ENCODE peak calls at places on chromosomes 6 and 20, in seven cellular contexts. One of them, this sample, is unnamed.

GRCh38 chr6:170473801-170474200 is 79.3 kb downstream of the PSMB1 start:
- DNase-seq in cardiac muscle cell: no peak
- DNase-seq in endothelial cell: no peak
- DNase-seq in keratinocyte: no peak
- DNase-seq in lower leg skin: no peak
- DNase-seq in fibroblast of pulmonary artery: no peak
- DNase-seq in lower lobe of right lung: no peak
- DNase-seq in this sample: no peak

GRCh38 chr6:63634630-63635029 is 972 bp upstream of the PHF3 start:
- DNase-seq in cardiac muscle cell: no peak
- DNase-seq in endothelial cell: no peak
- DNase-seq in keratinocyte: no peak
- DNase-seq in lower leg skin: no peak
- DNase-seq in fibroblast of pulmonary artery: no peak
- DNase-seq in lower lobe of right lung: no peak
- DNase-seq in this sample: peak; percentile 61

GRCh38 chr20:40741507-40742106 is 52.6 kb upstream of the MAFB start:
- DNase-seq in cardiac muscle cell: peak; percentile 66
- DNase-seq in endothelial cell: peak; percentile 61
- DNase-seq in keratinocyte: no peak
- DNase-seq in lower leg skin: peak; percentile 78
- DNase-seq in fibroblast of pulmonary artery: peak; percentile 57
- DNase-seq in lower lobe of right lung: no peak
- DNase-seq in this sample: peak; percentile 90

GRCh38 chr6:3403244-3404154 is 53.4 kb downstream of the SLC22A23 start:
- DNase-seq in cardiac muscle cell: no peak
- DNase-seq in endothelial cell: no peak
- DNase-seq in keratinocyte: peak; percentile 73
- DNase-seq in lower leg skin: peak; percentile 70
- DNase-seq in fibroblast of pulmonary artery: no peak
- DNase-seq in lower lobe of right lung: no peak
- DNase-seq in this sample: peak; percentile 78

GRCh38 chr20:10090588-10091166 is 55.9 kb downstream of the ANKEF1 start:
- DNase-seq in cardiac muscle cell: peak; percentile 75
- DNase-seq in endothelial cell: peak; percentile 42
- DNase-seq in keratinocyte: no peak
- DNase-seq in lower leg skin: no peak
- DNase-seq in fibroblast of pulmonary artery: peak; percentile 72
- DNase-seq in lower lobe of right lung: peak; percentile 52
- DNase-seq in this sample: peak; percentile 76

GRCh38 chr6:163406320-163406719 is 8.2 kb upstream of the QKI start:
- DNase-seq in cardiac muscle cell: no peak
- DNase-seq in endothelial cell: no peak
- DNase-seq in keratinocyte: no peak
- DNase-seq in lower leg skin: no peak
- DNase-seq in fibroblast of pulmonary artery: no peak
- DNase-seq in lower lobe of right lung: no peak
- DNase-seq in this sample: no peak

GRCh38 chr20:62711703-62712101 is 3.1 kb downstream of the NTSR1 start:
- DNase-seq in cardiac muscle cell: no peak
- DNase-seq in endothelial cell: no peak
- DNase-seq in keratinocyte: no peak
- DNase-seq in lower leg skin: no peak
- DNase-seq in fibroblast of pulmonary artery: no peak
- DNase-seq in lower lobe of right lung: no peak
- DNase-seq in this sample: no peak

GRCh38 chr6:37557645-37558114 is 58.0 kb upstream of the CCDC167 start:
- DNase-seq in cardiac muscle cell: no peak
- DNase-seq in endothelial cell: no peak
- DNase-seq in keratinocyte: no peak
- DNase-seq in lower leg skin: no peak
- DNase-seq in fibroblast of pulmonary artery: no peak
- DNase-seq in lower lobe of right lung: no peak
- DNase-seq in this sample: no peak

DNA sequence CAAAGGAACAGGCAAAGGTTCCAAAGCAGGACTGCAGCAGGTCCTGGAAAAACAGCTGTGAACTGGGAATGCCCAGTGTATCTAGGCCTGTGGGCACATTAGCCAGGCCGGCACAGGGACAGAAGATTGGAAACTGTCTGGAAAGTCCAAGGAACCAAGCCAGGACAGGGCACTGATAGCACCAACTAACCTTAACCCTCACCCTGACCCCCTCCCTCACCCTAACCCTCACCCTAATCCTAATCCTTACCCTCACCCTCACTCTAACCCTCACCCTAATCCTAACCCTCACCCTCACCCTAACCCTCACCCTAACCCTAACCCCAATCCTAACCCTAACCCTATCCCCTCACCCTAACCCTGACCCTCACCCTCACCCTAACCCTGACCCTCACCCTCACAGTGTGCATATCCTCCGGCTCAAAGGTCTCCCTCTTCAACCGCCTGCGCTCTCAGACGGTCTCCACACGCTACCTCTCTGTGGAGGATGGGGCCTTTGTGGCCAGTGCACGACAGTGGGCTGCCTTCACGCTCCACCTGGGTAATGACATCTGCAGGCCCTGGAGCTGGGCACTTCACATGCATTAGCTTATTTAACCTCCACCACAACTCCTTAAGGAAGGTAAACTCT is 5.1 kb upstream of the MATN4 start:
- DNase-seq in cardiac muscle cell: no peak
- DNase-seq in endothelial cell: no peak
- DNase-seq in keratinocyte: no peak
- DNase-seq in lower leg skin: no peak
- DNase-seq in fibroblast of pulmonary artery: no peak
- DNase-seq in lower lobe of right lung: no peak
- DNase-seq in this sample: no peak
- TF ChIP-seq CTCF in cardiac muscle cell: no peak
- TF ChIP-seq CTCF in endothelial cell: no peak
- TF ChIP-seq CTCF in keratinocyte: no peak
- TF ChIP-seq CTCF in lower leg skin: no peak
- TF ChIP-seq CTCF in fibroblast of pulmonary artery: no peak
- TF ChIP-seq CTCF in lower lobe of right lung: no peak
- TF ChIP-seq CTCF in this sample: no peak

GRCh38 chr20:36792422-36792821 is 18.9 kb upstream of the DSN1 start:
- DNase-seq in cardiac muscle cell: peak; percentile 61
- DNase-seq in endothelial cell: peak; percentile 19
- DNase-seq in keratinocyte: no peak
- DNase-seq in lower leg skin: no peak
- DNase-seq in fibroblast of pulmonary artery: peak; percentile 63
- DNase-seq in lower lobe of right lung: no peak
- DNase-seq in this sample: peak; percentile 91
- TF ChIP-seq CTCF in cardiac muscle cell: peak; percentile 43
- TF ChIP-seq CTCF in endothelial cell: no peak
- TF ChIP-seq CTCF in keratinocyte: peak; percentile 46
- TF ChIP-seq CTCF in lower leg skin: no peak
- TF ChIP-seq CTCF in fibroblast of pulmonary artery: peak; percentile 45
- TF ChIP-seq CTCF in lower lobe of right lung: peak; percentile 24
- TF ChIP-seq CTCF in this sample: peak; percentile 76

DNA sequence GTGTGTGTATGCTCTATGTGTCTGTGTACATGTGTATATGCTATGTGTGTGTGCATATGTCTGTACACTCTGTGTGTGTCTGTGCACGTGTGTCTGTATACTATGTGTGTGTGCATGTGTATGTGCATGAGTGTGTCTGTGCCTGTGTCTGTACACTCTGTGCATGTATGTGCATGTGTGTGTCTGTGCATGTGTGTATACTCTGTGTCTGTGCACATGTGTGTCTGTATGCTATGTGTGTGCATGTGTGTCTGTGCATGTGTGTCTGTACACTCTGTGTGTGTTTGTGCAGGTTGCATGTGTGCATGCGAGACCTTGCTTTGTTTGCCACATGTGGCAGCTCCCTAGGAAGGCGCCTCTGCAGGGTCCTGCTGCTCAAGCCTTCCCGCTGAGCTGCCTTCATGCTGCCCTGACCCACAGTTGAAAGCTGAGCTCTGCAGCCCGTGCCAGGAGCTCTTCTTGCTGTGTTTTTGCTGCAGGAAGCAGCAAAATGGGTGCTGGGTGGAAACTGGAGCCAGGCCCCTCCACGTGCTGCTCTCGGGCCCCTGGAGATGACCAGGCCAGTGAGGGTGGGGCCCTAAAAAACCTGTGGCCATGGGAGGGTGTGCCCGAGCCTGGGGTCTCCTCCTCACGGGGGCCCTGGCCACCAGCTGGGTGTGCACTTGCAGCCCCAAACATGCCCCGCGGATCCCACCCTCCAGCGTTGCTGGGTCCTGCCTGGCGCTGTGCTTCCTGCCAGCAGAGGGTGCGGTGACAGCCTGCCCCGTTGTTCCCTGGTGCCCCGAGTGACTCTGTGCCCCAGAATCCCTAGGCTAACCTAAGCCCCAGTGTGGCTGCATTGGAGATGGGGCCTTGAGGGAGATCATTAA is 109.1 kb downstream of the DACT2 start:
- DNase-seq in cardiac muscle cell: no peak
- DNase-seq in endothelial cell: no peak
- DNase-seq in keratinocyte: no peak
- DNase-seq in lower leg skin: no peak
- DNase-seq in fibroblast of pulmonary artery: no peak
- DNase-seq in lower lobe of right lung: no peak
- DNase-seq in this sample: peak; percentile 51
- TF ChIP-seq CTCF in cardiac muscle cell: no peak
- TF ChIP-seq CTCF in endothelial cell: no peak
- TF ChIP-seq CTCF in keratinocyte: no peak
- TF ChIP-seq CTCF in lower leg skin: no peak
- TF ChIP-seq CTCF in fibroblast of pulmonary artery: no peak
- TF ChIP-seq CTCF in lower lobe of right lung: no peak
- TF ChIP-seq CTCF in this sample: peak; percentile 30

GRCh38 chr6:35727935-35728662 is 8.7 kb upstream of the ARMC12 start:
- DNase-seq in cardiac muscle cell: peak; percentile 99
- DNase-seq in endothelial cell: peak; percentile 47
- DNase-seq in keratinocyte: peak; percentile 81
- DNase-seq in lower leg skin: peak; percentile 98
- DNase-seq in fibroblast of pulmonary artery: peak; percentile 98
- DNase-seq in lower lobe of right lung: peak; percentile 97
- DNase-seq in this sample: peak; percentile 82

GRCh38 chr6:35727206-35727934 is 9.5 kb upstream of the ARMC12 start:
- DNase-seq in cardiac muscle cell: peak; percentile 96
- DNase-seq in endothelial cell: peak; percentile 46
- DNase-seq in keratinocyte: peak; percentile 19
- DNase-seq in lower leg skin: peak; percentile 98
- DNase-seq in fibroblast of pulmonary artery: peak; percentile 95
- DNase-seq in lower lobe of right lung: peak; percentile 91
- DNase-seq in this sample: peak; percentile 89

GRCh38 chr6:35729722-35730121 is 7.1 kb upstream of the ARMC12 start:
- DNase-seq in cardiac muscle cell: no peak
- DNase-seq in endothelial cell: no peak
- DNase-seq in keratinocyte: no peak
- DNase-seq in lower leg skin: no peak
- DNase-seq in fibroblast of pulmonary artery: no peak
- DNase-seq in lower lobe of right lung: no peak
- DNase-seq in this sample: no peak

GRCh38 chr6:35729349-35729678 is 7.5 kb upstream of the ARMC12 start:
- DNase-seq in cardiac muscle cell: no peak
- DNase-seq in endothelial cell: no peak
- DNase-seq in keratinocyte: no peak
- DNase-seq in lower leg skin: no peak
- DNase-seq in fibroblast of pulmonary artery: no peak
- DNase-seq in lower lobe of right lung: no peak
- DNase-seq in this sample: no peak

DNA sequence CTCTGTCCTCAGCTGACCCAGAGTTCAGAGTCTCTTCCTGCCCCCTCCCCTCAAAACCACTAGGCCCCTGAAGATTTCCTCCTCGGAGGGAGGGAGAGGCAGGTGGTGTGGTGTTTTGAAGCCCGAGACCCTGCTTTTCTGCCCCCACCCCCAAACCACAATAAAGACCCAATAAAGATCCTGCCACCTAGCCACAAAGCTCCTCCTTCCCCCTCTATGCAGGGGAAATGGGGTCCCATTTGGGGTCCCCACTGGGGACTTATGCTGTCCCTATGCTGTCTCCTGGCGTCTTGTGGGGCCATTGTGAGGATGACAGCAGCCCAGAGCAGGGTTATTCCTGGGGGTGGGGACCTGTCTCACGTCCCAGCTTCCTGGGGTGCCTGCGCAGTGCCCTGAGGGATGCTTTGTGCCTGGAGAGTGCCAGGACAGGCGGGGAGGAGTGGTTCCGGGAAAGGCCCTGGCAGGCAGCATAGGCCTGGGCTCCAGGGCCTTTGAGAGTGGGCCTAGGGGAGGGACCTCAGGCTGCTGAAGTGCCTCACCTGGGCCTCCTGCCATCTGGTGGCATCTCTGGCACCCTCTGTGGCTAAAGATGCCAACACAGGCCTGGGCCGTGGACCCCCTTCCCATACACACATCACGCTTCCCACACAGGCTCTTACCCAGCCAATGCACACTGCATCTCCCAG is 8.0 kb upstream of the ARMC12 start:
- DNase-seq in cardiac muscle cell: no peak
- DNase-seq in endothelial cell: no peak
- DNase-seq in keratinocyte: peak; percentile 71
- DNase-seq in lower leg skin: peak; percentile 94
- DNase-seq in fibroblast of pulmonary artery: no peak
- DNase-seq in lower lobe of right lung: peak; percentile 82
- DNase-seq in this sample: no peak
- TF ChIP-seq CTCF in cardiac muscle cell: no peak
- TF ChIP-seq CTCF in endothelial cell: no peak
- TF ChIP-seq CTCF in keratinocyte: no peak
- TF ChIP-seq CTCF in lower leg skin: no peak
- TF ChIP-seq CTCF in fibroblast of pulmonary artery: no peak
- TF ChIP-seq CTCF in lower lobe of right lung: no peak
- TF ChIP-seq CTCF in this sample: peak; percentile 29

GRCh38 chr6:144093658-144094057 is 1.7 kb downstream of the SF3B5 start:
- DNase-seq in cardiac muscle cell: no peak
- DNase-seq in endothelial cell: no peak
- DNase-seq in keratinocyte: no peak
- DNase-seq in lower leg skin: no peak
- DNase-seq in fibroblast of pulmonary artery: no peak
- DNase-seq in lower lobe of right lung: no peak
- DNase-seq in this sample: no peak

GRCh38 chr6:144087789-144088426 is 7.5 kb downstream of the SF3B5 start:
- DNase-seq in cardiac muscle cell: no peak
- DNase-seq in endothelial cell: no peak
- DNase-seq in keratinocyte: no peak
- DNase-seq in lower leg skin: no peak
- DNase-seq in fibroblast of pulmonary artery: no peak
- DNase-seq in lower lobe of right lung: no peak
- DNase-seq in this sample: no peak

GRCh38 chr6:144094731-144095133 is 641 bp downstream of the SF3B5 start:
- DNase-seq in cardiac muscle cell: no peak
- DNase-seq in endothelial cell: no peak
- DNase-seq in keratinocyte: no peak
- DNase-seq in lower leg skin: no peak
- DNase-seq in fibroblast of pulmonary artery: no peak
- DNase-seq in lower lobe of right lung: no peak
- DNase-seq in this sample: no peak

GRCh38 chr6:144093236-144093635 is 2.1 kb downstream of the SF3B5 start:
- DNase-seq in cardiac muscle cell: no peak
- DNase-seq in endothelial cell: no peak
- DNase-seq in keratinocyte: no peak
- DNase-seq in lower leg skin: no peak
- DNase-seq in fibroblast of pulmonary artery: no peak
- DNase-seq in lower lobe of right lung: no peak
- DNase-seq in this sample: no peak

DNA sequence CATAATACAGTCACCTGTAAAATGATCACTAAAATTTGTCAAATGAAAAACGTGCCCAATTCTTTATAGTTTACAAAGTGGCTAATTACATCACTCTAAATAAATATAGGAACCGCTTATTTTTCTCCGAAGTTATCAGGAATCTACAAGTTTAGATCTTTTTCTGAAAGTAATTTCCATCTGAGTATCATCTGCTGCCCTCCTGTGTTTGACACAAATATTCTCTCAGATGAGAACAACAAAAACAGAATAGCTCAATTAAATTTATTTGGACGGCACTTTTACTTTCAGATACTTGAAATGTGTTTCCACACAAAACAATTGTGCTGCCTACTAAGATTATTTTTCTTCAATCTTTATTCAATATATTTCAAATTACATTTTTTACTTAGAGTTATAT is 5.0 kb downstream of the SF3B5 start:
- DNase-seq in cardiac muscle cell: no peak
- DNase-seq in endothelial cell: no peak
- DNase-seq in keratinocyte: no peak
- DNase-seq in lower leg skin: no peak
- DNase-seq in fibroblast of pulmonary artery: no peak
- DNase-seq in lower lobe of right lung: no peak
- DNase-seq in this sample: no peak
- TF ChIP-seq CTCF in cardiac muscle cell: peak; percentile 6
- TF ChIP-seq CTCF in endothelial cell: no peak
- TF ChIP-seq CTCF in keratinocyte: no peak
- TF ChIP-seq CTCF in lower leg skin: no peak
- TF ChIP-seq CTCF in fibroblast of pulmonary artery: no peak
- TF ChIP-seq CTCF in lower lobe of right lung: no peak
- TF ChIP-seq CTCF in this sample: peak; percentile 21

This sample was measured in endodermal cell.